ENCODE peak calls at places on chromosome 19, in nine cellular contexts. One of them, this sample, is unnamed.

GRCh38 chr19:22595918-22596341 is 38.2 kb upstream of the ZNF492 start:
- DNase-seq in cerebellar cortex: no peak
- DNase-seq in GM19239: no peak
- DNase-seq in left lobe of liver: peak
- DNase-seq in stimulated activated CD4-positive, alpha-beta T cell treated with anti-CD3 and anti-CD28 coated beads, Interleukin-4, amount 100 ng/mL, for 24 hours: no peak
- DNase-seq in epithelial cell of esophagus: no peak
- DNase-seq in NCI-H2081: no peak
- DNase-seq in naive thymus-derived CD4-positive, alpha-beta T cell: no peak
- DNase-seq in left colon: no peak
- DNase-seq in this sample: no peak

GRCh38 chr19:58387338-58388174 is 487 bp downstream of the RPS5 start:
- DNase-seq in cerebellar cortex: no peak
- DNase-seq in epithelial cell of esophagus: no peak
- DNase-seq in naive thymus-derived CD4-positive, alpha-beta T cell: no peak
- DNase-seq in stimulated activated CD4-positive, alpha-beta T cell treated with anti-CD3 and anti-CD28 coated beads, Interleukin-4, amount 100 ng/mL, for 24 hours: no peak
- DNase-seq in GM19239: no peak
- DNase-seq in left colon: peak
- DNase-seq in left lobe of liver: no peak
- DNase-seq in NCI-H2081: no peak
- DNase-seq in this sample: no peak

GRCh38 chr19:40596608-40597328 is 4.4 kb upstream of the LTBP4 start:
- DNase-seq in GM19239: no peak
- DNase-seq in NCI-H2081: no peak
- DNase-seq in left colon: no peak
- DNase-seq in cerebellar cortex: peak
- DNase-seq in epithelial cell of esophagus: peak
- DNase-seq in stimulated activated CD4-positive, alpha-beta T cell treated with anti-CD3 and anti-CD28 coated beads, Interleukin-4, amount 100 ng/mL, for 24 hours: no peak
- DNase-seq in naive thymus-derived CD4-positive, alpha-beta T cell: no peak
- DNase-seq in left lobe of liver: no peak
- DNase-seq in this sample: peak

GRCh38 chr19:19321143-19321577 is 531 bp downstream of the MAU2 start:
- DNase-seq in left colon: no peak
- DNase-seq in naive thymus-derived CD4-positive, alpha-beta T cell: peak
- DNase-seq in epithelial cell of esophagus: no peak
- DNase-seq in stimulated activated CD4-positive, alpha-beta T cell treated with anti-CD3 and anti-CD28 coated beads, Interleukin-4, amount 100 ng/mL, for 24 hours: peak
- DNase-seq in cerebellar cortex: peak
- DNase-seq in left lobe of liver: no peak
- DNase-seq in NCI-H2081: peak
- DNase-seq in GM19239: no peak
- DNase-seq in this sample: no peak

GRCh38 chr19:50817941-50818858 is 5.4 kb downstream of the KLK1 start:
- DNase-seq in cerebellar cortex: peak
- DNase-seq in epithelial cell of esophagus: peak
- DNase-seq in stimulated activated CD4-positive, alpha-beta T cell treated with anti-CD3 and anti-CD28 coated beads, Interleukin-4, amount 100 ng/mL, for 24 hours: peak
- DNase-seq in NCI-H2081: peak
- DNase-seq in left lobe of liver: no peak
- DNase-seq in left colon: peak
- DNase-seq in GM19239: peak
- DNase-seq in naive thymus-derived CD4-positive, alpha-beta T cell: no peak
- DNase-seq in this sample: peak

GRCh38 chr19:1074512-1075283 is 7.7 kb downstream of the ARHGAP45 start:
- DNase-seq in GM19239: peak
- DNase-seq in NCI-H2081: peak
- DNase-seq in left colon: peak
- DNase-seq in left lobe of liver: peak
- DNase-seq in cerebellar cortex: peak
- DNase-seq in stimulated activated CD4-positive, alpha-beta T cell treated with anti-CD3 and anti-CD28 coated beads, Interleukin-4, amount 100 ng/mL, for 24 hours: peak
- DNase-seq in naive thymus-derived CD4-positive, alpha-beta T cell: peak
- DNase-seq in epithelial cell of esophagus: no peak
- DNase-seq in this sample: peak

GRCh38 chr19:43651758-43652545 is 12.3 kb upstream of the CADM4 start:
- DNase-seq in cerebellar cortex: peak
- DNase-seq in left colon: no peak
- DNase-seq in epithelial cell of esophagus: peak
- DNase-seq in left lobe of liver: peak
- DNase-seq in GM19239: peak
- DNase-seq in NCI-H2081: peak
- DNase-seq in stimulated activated CD4-positive, alpha-beta T cell treated with anti-CD3 and anti-CD28 coated beads, Interleukin-4, amount 100 ng/mL, for 24 hours: peak
- DNase-seq in naive thymus-derived CD4-positive, alpha-beta T cell: no peak
- DNase-seq in this sample: no peak

GRCh38 chr19:31781542-31781941 is 432.3 kb upstream of the TSHZ3 start:
- DNase-seq in naive thymus-derived CD4-positive, alpha-beta T cell: no peak
- DNase-seq in left colon: no peak
- DNase-seq in NCI-H2081: no peak
- DNase-seq in left lobe of liver: no peak
- DNase-seq in epithelial cell of esophagus: no peak
- DNase-seq in GM19239: no peak
- DNase-seq in stimulated activated CD4-positive, alpha-beta T cell treated with anti-CD3 and anti-CD28 coated beads, Interleukin-4, amount 100 ng/mL, for 24 hours: no peak
- DNase-seq in cerebellar cortex: no peak
- DNase-seq in this sample: no peak

GRCh38 chr19:41753159-41753558 is 2.2 kb upstream of the CEACAM6 start:
- DNase-seq in left lobe of liver: no peak
- DNase-seq in cerebellar cortex: peak
- DNase-seq in GM19239: peak
- DNase-seq in epithelial cell of esophagus: peak
- DNase-seq in naive thymus-derived CD4-positive, alpha-beta T cell: peak
- DNase-seq in NCI-H2081: peak
- DNase-seq in stimulated activated CD4-positive, alpha-beta T cell treated with anti-CD3 and anti-CD28 coated beads, Interleukin-4, amount 100 ng/mL, for 24 hours: peak
- DNase-seq in left colon: no peak
- DNase-seq in this sample: peak

GRCh38 chr19:52099497-52100138 is 4.1 kb upstream of the ZNF841 start:
- DNase-seq in stimulated activated CD4-positive, alpha-beta T cell treated with anti-CD3 and anti-CD28 coated beads, Interleukin-4, amount 100 ng/mL, for 24 hours: no peak
- DNase-seq in cerebellar cortex: no peak
- DNase-seq in left colon: no peak
- DNase-seq in left lobe of liver: no peak
- DNase-seq in epithelial cell of esophagus: peak
- DNase-seq in GM19239: no peak
- DNase-seq in NCI-H2081: no peak
- DNase-seq in naive thymus-derived CD4-positive, alpha-beta T cell: no peak
- DNase-seq in this sample: no peak

GRCh38 chr19:11767633-11768133 is 883 bp downstream of the ZNF441 start:
- DNase-seq in left lobe of liver: peak
- DNase-seq in naive thymus-derived CD4-positive, alpha-beta T cell: no peak
- DNase-seq in left colon: peak
- DNase-seq in stimulated activated CD4-positive, alpha-beta T cell treated with anti-CD3 and anti-CD28 coated beads, Interleukin-4, amount 100 ng/mL, for 24 hours: peak
- DNase-seq in NCI-H2081: no peak
- DNase-seq in epithelial cell of esophagus: peak
- DNase-seq in GM19239: peak
- DNase-seq in cerebellar cortex: peak
- DNase-seq in this sample: peak

GRCh38 chr19:52270266-52270885 is 989 bp downstream of the ZNF766 start:
- DNase-seq in stimulated activated CD4-positive, alpha-beta T cell treated with anti-CD3 and anti-CD28 coated beads, Interleukin-4, amount 100 ng/mL, for 24 hours: peak
- DNase-seq in epithelial cell of esophagus: peak
- DNase-seq in left colon: peak
- DNase-seq in GM19239: peak
- DNase-seq in NCI-H2081: peak
- DNase-seq in naive thymus-derived CD4-positive, alpha-beta T cell: peak
- DNase-seq in left lobe of liver: no peak
- DNase-seq in cerebellar cortex: no peak
- DNase-seq in this sample: peak

GRCh38 chr19:35088514-35088913 is 27.1 kb upstream of the FXYD3 start:
- DNase-seq in left lobe of liver: no peak
- DNase-seq in left colon: no peak
- DNase-seq in NCI-H2081: no peak
- DNase-seq in cerebellar cortex: no peak
- DNase-seq in epithelial cell of esophagus: peak
- DNase-seq in naive thymus-derived CD4-positive, alpha-beta T cell: no peak
- DNase-seq in stimulated activated CD4-positive, alpha-beta T cell treated with anti-CD3 and anti-CD28 coated beads, Interleukin-4, amount 100 ng/mL, for 24 hours: no peak
- DNase-seq in GM19239: no peak
- DNase-seq in this sample: no peak

GRCh38 chr19:49441210-49441959 is at the start of gene SLC17A7:
- DNase-seq in left colon: peak
- DNase-seq in GM19239: no peak
- DNase-seq in left lobe of liver: no peak
- DNase-seq in stimulated activated CD4-positive, alpha-beta T cell treated with anti-CD3 and anti-CD28 coated beads, Interleukin-4, amount 100 ng/mL, for 24 hours: peak
- DNase-seq in epithelial cell of esophagus: no peak
- DNase-seq in NCI-H2081: no peak
- DNase-seq in naive thymus-derived CD4-positive, alpha-beta T cell: no peak
- DNase-seq in cerebellar cortex: peak
- DNase-seq in this sample: peak

GRCh38 chr19:17671906-17672305 is 16.2 kb downstream of the UNC13A start:
- DNase-seq in epithelial cell of esophagus: peak
- DNase-seq in left lobe of liver: no peak
- DNase-seq in GM19239: no peak
- DNase-seq in naive thymus-derived CD4-positive, alpha-beta T cell: no peak
- DNase-seq in cerebellar cortex: peak
- DNase-seq in NCI-H2081: peak
- DNase-seq in left colon: no peak
- DNase-seq in stimulated activated CD4-positive, alpha-beta T cell treated with anti-CD3 and anti-CD28 coated beads, Interleukin-4, amount 100 ng/mL, for 24 hours: peak
- DNase-seq in this sample: no peak

GRCh38 chr19:29936409-29936808 is 5.6 kb upstream of the URI1 start:
- DNase-seq in left colon: no peak
- DNase-seq in NCI-H2081: no peak
- DNase-seq in cerebellar cortex: no peak
- DNase-seq in epithelial cell of esophagus: no peak
- DNase-seq in left lobe of liver: no peak
- DNase-seq in naive thymus-derived CD4-positive, alpha-beta T cell: no peak
- DNase-seq in GM19239: no peak
- DNase-seq in stimulated activated CD4-positive, alpha-beta T cell treated with anti-CD3 and anti-CD28 coated beads, Interleukin-4, amount 100 ng/mL, for 24 hours: no peak
- DNase-seq in this sample: no peak

GRCh38 chr19:3098515-3099346 is 4.6 kb downstream of the GNA11 start:
- DNase-seq in cerebellar cortex: no peak
- DNase-seq in NCI-H2081: no peak
- DNase-seq in GM19239: no peak
- DNase-seq in epithelial cell of esophagus: no peak
- DNase-seq in left colon: no peak
- DNase-seq in left lobe of liver: peak
- DNase-seq in naive thymus-derived CD4-positive, alpha-beta T cell: no peak
- DNase-seq in stimulated activated CD4-positive, alpha-beta T cell treated with anti-CD3 and anti-CD28 coated beads, Interleukin-4, amount 100 ng/mL, for 24 hours: no peak
- DNase-seq in this sample: peak

GRCh38 chr19:52200044-52200443 is 10.2 kb downstream of the PPP2R1A start:
- DNase-seq in naive thymus-derived CD4-positive, alpha-beta T cell: no peak
- DNase-seq in NCI-H2081: no peak
- DNase-seq in GM19239: no peak
- DNase-seq in left colon: no peak
- DNase-seq in left lobe of liver: no peak
- DNase-seq in cerebellar cortex: no peak
- DNase-seq in stimulated activated CD4-positive, alpha-beta T cell treated with anti-CD3 and anti-CD28 coated beads, Interleukin-4, amount 100 ng/mL, for 24 hours: no peak
- DNase-seq in epithelial cell of esophagus: peak
- DNase-seq in this sample: no peak

GRCh38 chr19:9528757-9529336 is 9.6 kb downstream of the ZNF426 start:
- DNase-seq in left lobe of liver: no peak
- DNase-seq in left colon: no peak
- DNase-seq in epithelial cell of esophagus: no peak
- DNase-seq in naive thymus-derived CD4-positive, alpha-beta T cell: no peak
- DNase-seq in GM19239: no peak
- DNase-seq in NCI-H2081: no peak
- DNase-seq in cerebellar cortex: no peak
- DNase-seq in stimulated activated CD4-positive, alpha-beta T cell treated with anti-CD3 and anti-CD28 coated beads, Interleukin-4, amount 100 ng/mL, for 24 hours: no peak
- DNase-seq in this sample: no peak

GRCh38 chr19:31232220-31232619 is 117.0 kb downstream of the TSHZ3 start:
- DNase-seq in epithelial cell of esophagus: peak
- DNase-seq in cerebellar cortex: no peak
- DNase-seq in naive thymus-derived CD4-positive, alpha-beta T cell: no peak
- DNase-seq in NCI-H2081: no peak
- DNase-seq in left lobe of liver: no peak
- DNase-seq in left colon: no peak
- DNase-seq in stimulated activated CD4-positive, alpha-beta T cell treated with anti-CD3 and anti-CD28 coated beads, Interleukin-4, amount 100 ng/mL, for 24 hours: no peak
- DNase-seq in GM19239: no peak
- DNase-seq in this sample: no peak

GRCh38 chr19:49870309-49870901 is 3.0 kb upstream of the PNKP start:
- DNase-seq in epithelial cell of esophagus: no peak
- DNase-seq in naive thymus-derived CD4-positive, alpha-beta T cell: no peak
- DNase-seq in NCI-H2081: no peak
- DNase-seq in GM19239: no peak
- DNase-seq in cerebellar cortex: no peak
- DNase-seq in left lobe of liver: no peak
- DNase-seq in left colon: no peak
- DNase-seq in stimulated activated CD4-positive, alpha-beta T cell treated with anti-CD3 and anti-CD28 coated beads, Interleukin-4, amount 100 ng/mL, for 24 hours: no peak
- DNase-seq in this sample: no peak

GRCh38 chr19:38449518-38449917 is 16.0 kb downstream of the RYR1 start:
- DNase-seq in epithelial cell of esophagus: no peak
- DNase-seq in left lobe of liver: no peak
- DNase-seq in naive thymus-derived CD4-positive, alpha-beta T cell: no peak
- DNase-seq in GM19239: no peak
- DNase-seq in NCI-H2081: no peak
- DNase-seq in cerebellar cortex: no peak
- DNase-seq in left colon: no peak
- DNase-seq in stimulated activated CD4-positive, alpha-beta T cell treated with anti-CD3 and anti-CD28 coated beads, Interleukin-4, amount 100 ng/mL, for 24 hours: no peak
- DNase-seq in this sample: no peak

GRCh38 chr19:7550987-7551761 is 15.7 kb downstream of the PNPLA6 start:
- DNase-seq in naive thymus-derived CD4-positive, alpha-beta T cell: peak
- DNase-seq in epithelial cell of esophagus: peak
- DNase-seq in left lobe of liver: peak
- DNase-seq in cerebellar cortex: peak
- DNase-seq in left colon: peak
- DNase-seq in GM19239: peak
- DNase-seq in stimulated activated CD4-positive, alpha-beta T cell treated with anti-CD3 and anti-CD28 coated beads, Interleukin-4, amount 100 ng/mL, for 24 hours: no peak
- DNase-seq in NCI-H2081: peak
- DNase-seq in this sample: peak

GRCh38 chr19:17339088-17339741 is 1.9 kb downstream of the GTPBP3 start:
- DNase-seq in stimulated activated CD4-positive, alpha-beta T cell treated with anti-CD3 and anti-CD28 coated beads, Interleukin-4, amount 100 ng/mL, for 24 hours: peak
- DNase-seq in left lobe of liver: no peak
- DNase-seq in GM19239: no peak
- DNase-seq in NCI-H2081: no peak
- DNase-seq in left colon: no peak
- DNase-seq in cerebellar cortex: peak
- DNase-seq in naive thymus-derived CD4-positive, alpha-beta T cell: no peak
- DNase-seq in epithelial cell of esophagus: peak
- DNase-seq in this sample: peak

GRCh38 chr19:56120002-56120370 is 1.1 kb downstream of the ZNF787 start:
- DNase-seq in left lobe of liver: no peak
- DNase-seq in epithelial cell of esophagus: no peak
- DNase-seq in GM19239: no peak
- DNase-seq in stimulated activated CD4-positive, alpha-beta T cell treated with anti-CD3 and anti-CD28 coated beads, Interleukin-4, amount 100 ng/mL, for 24 hours: no peak
- DNase-seq in naive thymus-derived CD4-positive, alpha-beta T cell: no peak
- DNase-seq in left colon: no peak
- DNase-seq in cerebellar cortex: no peak
- DNase-seq in NCI-H2081: no peak
- DNase-seq in this sample: no peak

GRCh38 chr19:48274173-48274572 is 4.3 kb downstream of the ZNF114 start:
- DNase-seq in naive thymus-derived CD4-positive, alpha-beta T cell: no peak
- DNase-seq in NCI-H2081: no peak
- DNase-seq in epithelial cell of esophagus: no peak
- DNase-seq in stimulated activated CD4-positive, alpha-beta T cell treated with anti-CD3 and anti-CD28 coated beads, Interleukin-4, amount 100 ng/mL, for 24 hours: no peak
- DNase-seq in left colon: no peak
- DNase-seq in left lobe of liver: no peak
- DNase-seq in cerebellar cortex: no peak
- DNase-seq in GM19239: no peak
- DNase-seq in this sample: no peak

GRCh38 chr19:16216744-16217670 is 19.3 kb downstream of the AP1M1 start:
- DNase-seq in cerebellar cortex: peak
- DNase-seq in GM19239: no peak
- DNase-seq in left lobe of liver: no peak
- DNase-seq in NCI-H2081: peak
- DNase-seq in left colon: no peak
- DNase-seq in naive thymus-derived CD4-positive, alpha-beta T cell: peak
- DNase-seq in stimulated activated CD4-positive, alpha-beta T cell treated with anti-CD3 and anti-CD28 coated beads, Interleukin-4, amount 100 ng/mL, for 24 hours: no peak
- DNase-seq in epithelial cell of esophagus: no peak
- DNase-seq in this sample: peak

GRCh38 chr19:54173951-54174817 is 1.2 kb upstream of the TMC4 start:
- DNase-seq in naive thymus-derived CD4-positive, alpha-beta T cell: no peak
- DNase-seq in stimulated activated CD4-positive, alpha-beta T cell treated with anti-CD3 and anti-CD28 coated beads, Interleukin-4, amount 100 ng/mL, for 24 hours: no peak
- DNase-seq in epithelial cell of esophagus: no peak
- DNase-seq in left colon: peak
- DNase-seq in GM19239: no peak
- DNase-seq in left lobe of liver: no peak
- DNase-seq in cerebellar cortex: no peak
- DNase-seq in NCI-H2081: no peak
- DNase-seq in this sample: no peak

GRCh38 chr19:3135961-3136683 is at the start of gene GNA15:
- DNase-seq in NCI-H2081: no peak
- DNase-seq in left colon: peak
- DNase-seq in stimulated activated CD4-positive, alpha-beta T cell treated with anti-CD3 and anti-CD28 coated beads, Interleukin-4, amount 100 ng/mL, for 24 hours: peak
- DNase-seq in cerebellar cortex: no peak
- DNase-seq in naive thymus-derived CD4-positive, alpha-beta T cell: no peak
- DNase-seq in GM19239: no peak
- DNase-seq in epithelial cell of esophagus: peak
- DNase-seq in left lobe of liver: no peak
- DNase-seq in this sample: peak

GRCh38 chr19:18682807-18683108 is 722 bp upstream of the CRTC1 start:
- DNase-seq in cerebellar cortex: no peak
- DNase-seq in GM19239: no peak
- DNase-seq in left colon: no peak
- DNase-seq in epithelial cell of esophagus: no peak
- DNase-seq in NCI-H2081: no peak
- DNase-seq in left lobe of liver: no peak
- DNase-seq in stimulated activated CD4-positive, alpha-beta T cell treated with anti-CD3 and anti-CD28 coated beads, Interleukin-4, amount 100 ng/mL, for 24 hours: no peak
- DNase-seq in naive thymus-derived CD4-positive, alpha-beta T cell: no peak
- DNase-seq in this sample: no peak

GRCh38 chr19:43624933-43625332 is 5.5 kb upstream of the ZNF428 start:
- DNase-seq in left colon: peak
- DNase-seq in stimulated activated CD4-positive, alpha-beta T cell treated with anti-CD3 and anti-CD28 coated beads, Interleukin-4, amount 100 ng/mL, for 24 hours: peak
- DNase-seq in cerebellar cortex: no peak
- DNase-seq in NCI-H2081: no peak
- DNase-seq in GM19239: peak
- DNase-seq in naive thymus-derived CD4-positive, alpha-beta T cell: peak
- DNase-seq in epithelial cell of esophagus: peak
- DNase-seq in left lobe of liver: peak
- DNase-seq in this sample: peak